ENCODE peak calls at places on chromosomes 13 and 19, in ten cellular contexts. E, M, H, Q, O, N, U, R, I and J are unnamed samples.
A peak's percentile ranks its signal among the peaks of the same experiment; 100 is the strongest.

GRCh38 chr13:31225180-31225579 is 25.4 kb downstream of the B3GLCT start:
- DNase-seq in E (no peak), M (no peak), H (no peak), Q (no peak), O (no peak), N (no peak), U (no peak), R (no peak), I (no peak), J (no peak)

GRCh38 chr19:51572908-51573307 is 1.8 kb downstream of the ZNF175 start:
- DNase-seq in E (no peak), M (no peak), H (peak; percentile 52), Q (no peak), O (no peak), N (peak; percentile 90), U (no peak), R (no peak), I (no peak), J (peak; percentile 91)

GRCh38 chr19:45999653-46000121 is 4.4 kb downstream of the CCDC61 start:
- DNase-seq in E (no peak), M (no peak), H (no peak), Q (peak; percentile 56), O (peak; percentile 40), N (peak; percentile 43), U (no peak), R (peak; percentile 83), I (no peak), J (no peak)

GRCh38 chr13:21925720-21926119 is 254.8 kb downstream of the FGF9 start:
- DNase-seq in E (no peak), M (no peak), H (no peak), Q (no peak), O (no peak), N (no peak), U (no peak), R (peak; percentile 61), I (no peak), J (no peak)

GRCh38 chr19:5281588-5281987 is 59.0 kb downstream of the PTPRS start:
- DNase-seq in E (peak; percentile 61), M (no peak), H (no peak), Q (no peak), O (no peak), N (no peak), U (peak; percentile 67), R (no peak), I (peak; percentile 22), J (peak; percentile 80)

GRCh38 chr13:53131361-53131760 is 102.7 kb downstream of the OLFM4 start:
- DNase-seq in E (no peak), M (no peak), H (no peak), Q (no peak), O (no peak), N (no peak), U (no peak), R (no peak), I (no peak), J (no peak)

GRCh38 chr13:98098511-98098910 is 44.4 kb upstream of the FARP1 start:
- DNase-seq in E (no peak), M (peak; percentile 45), H (no peak), Q (no peak), O (no peak), N (peak; percentile 78), U (no peak), R (no peak), I (no peak), J (peak; percentile 39)

GRCh38 chr13:112845511-112846144 is 123.4 kb upstream of the MCF2L start:
- DNase-seq in E (no peak), M (no peak), H (no peak), Q (no peak), O (no peak), N (no peak), U (no peak), R (no peak), I (no peak), J (no peak)

GRCh38 chr19:8366961-8367326 is 3.0 kb downstream of the ANGPTL4 start:
- DNase-seq in E (peak; percentile 76), M (no peak), H (no peak), Q (no peak), O (peak; percentile 87), N (no peak), U (no peak), R (no peak), I (peak; percentile 30), J (peak; percentile 90)

GRCh38 chr19:8370176-8371010 is 6.4 kb downstream of the ANGPTL4 start:
- DNase-seq in E (no peak), M (no peak), H (no peak), Q (no peak), O (no peak), N (no peak), U (no peak), R (no peak), I (no peak), J (peak; percentile 84)

GRCh38 chr19:8366121-8366581 is 2.2 kb downstream of the ANGPTL4 start:
- DNase-seq in E (no peak), M (no peak), H (no peak), Q (no peak), O (peak; percentile 65), N (no peak), U (no peak), R (no peak), I (no peak), J (peak; percentile 85)

GRCh38 chr19:8368136-8368535 is 4.2 kb downstream of the ANGPTL4 start:
- DNase-seq in E (no peak), M (no peak), H (no peak), Q (no peak), O (no peak), N (no peak), U (no peak), R (no peak), I (no peak), J (peak; percentile 46)

DNA sequence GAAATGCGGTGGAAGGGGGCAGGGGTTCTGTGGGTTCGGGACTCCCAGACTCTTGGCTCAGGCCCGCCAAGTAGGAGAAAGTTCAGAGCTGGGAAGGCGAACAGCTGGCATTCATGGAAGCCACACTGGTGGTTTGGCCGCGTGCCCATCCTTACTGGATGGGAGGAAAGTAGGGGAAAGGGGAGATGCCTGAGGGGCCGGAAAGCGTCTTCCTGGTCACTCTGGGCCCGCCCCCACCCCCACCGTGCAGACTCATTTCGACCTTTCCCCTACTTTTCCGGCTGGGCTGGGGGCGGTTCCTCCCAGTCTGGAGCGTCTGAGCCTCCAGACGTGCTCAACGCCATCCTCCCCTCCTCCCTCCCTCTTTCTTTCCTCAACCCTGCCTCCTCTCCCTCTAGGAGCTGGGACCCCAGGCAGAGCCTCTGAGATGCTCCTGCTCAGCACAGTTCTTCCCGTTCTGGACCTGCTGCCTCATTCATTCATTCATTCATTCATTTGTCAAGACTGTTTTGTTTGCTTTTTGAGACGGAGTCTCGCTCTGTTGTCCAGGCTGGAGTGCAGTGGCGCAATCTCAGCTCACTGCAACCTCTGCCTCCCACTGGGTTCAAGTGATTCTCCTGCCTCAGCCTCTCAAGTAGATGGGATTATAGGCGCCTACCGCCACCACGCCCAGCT is 3.5 kb downstream of the ANGPTL4 start:
- DNase-seq in E (peak; percentile 93), M (peak; percentile 89), H (peak; percentile 90), Q (peak; percentile 75), O (peak; percentile 98), N (peak; percentile 98), U (peak; percentile 81), R (peak; percentile 86), I (peak; percentile 87), J (peak; percentile 99)
- H3K4me1 ChIP-seq in E (peaks cover 36% of the 10 kb centered on the region), M (peaks cover 26% of the 10 kb centered on the region), H (peaks cover 32% of the 10 kb centered on the region), Q (peaks cover 42% of the 10 kb centered on the region), O (peaks cover 33% of the 10 kb centered on the region), N (peaks cover 26% of the 10 kb centered on the region), U (peaks cover 38% of the 10 kb centered on the region), R (peaks cover 4% of the 10 kb centered on the region), I (peaks cover 41% of the 10 kb centered on the region), J (peaks cover 43% of the 10 kb centered on the region)

GRCh38 chr13:39777021-39777420 is 121.6 kb downstream of the COG6 start:
- DNase-seq in E (no peak), M (no peak), H (no peak), Q (no peak), O (no peak), N (no peak), U (no peak), R (no peak), I (no peak), J (no peak)
- H3K27ac ChIP-seq in E (no peak overlapping the region), M (no peak overlapping the region), H (no peak overlapping the region), Q (no peak overlapping the region), O (no peak overlapping the region), N (no peak overlapping the region), U (no peak overlapping the region), R (no peak overlapping the region), I (no peak overlapping the region), J (peak overlapping the region; percentile 88)

GRCh38 chr19:18489627-18490184 is 32.2 kb downstream of the ELL start:
- DNase-seq in E (no peak), M (no peak), H (no peak), Q (no peak), O (no peak), N (no peak), U (no peak), R (no peak), I (no peak), J (peak; percentile 5)

GRCh38 chr19:18488403-18488723 is 33.5 kb downstream of the ELL start:
- DNase-seq in E (no peak), M (no peak), H (peak; percentile 35), Q (no peak), O (no peak), N (no peak), U (no peak), R (no peak), I (no peak), J (peak; percentile 95)

GRCh38 chr19:18486746-18487145 is 35.1 kb downstream of the ELL start:
- DNase-seq in E (no peak), M (no peak), H (no peak), Q (no peak), O (no peak), N (no peak), U (no peak), R (no peak), I (no peak), J (peak; percentile 59)

GRCh38 chr19:18488838-18489626 is 32.8 kb downstream of the ELL start:
- DNase-seq in E (no peak), M (no peak), H (no peak), Q (peak; percentile 31), O (peak; percentile 79), N (no peak), U (no peak), R (peak; percentile 78), I (peak; percentile 45), J (peak; percentile 83)

GRCh38 chr19:18487576-18488402 is 34.1 kb downstream of the ELL start:
- DNase-seq in E (no peak), M (no peak), H (no peak), Q (peak; percentile 21), O (no peak), N (no peak), U (no peak), R (no peak), I (no peak), J (peak; percentile 75)
- TF ChIP-seq CTCF in E (no peak), M (no peak), H (no peak), Q (no peak), O (no peak), N (no peak), U (no peak), R (peak; percentile 15), I (no peak), J (no peak)

DNA sequence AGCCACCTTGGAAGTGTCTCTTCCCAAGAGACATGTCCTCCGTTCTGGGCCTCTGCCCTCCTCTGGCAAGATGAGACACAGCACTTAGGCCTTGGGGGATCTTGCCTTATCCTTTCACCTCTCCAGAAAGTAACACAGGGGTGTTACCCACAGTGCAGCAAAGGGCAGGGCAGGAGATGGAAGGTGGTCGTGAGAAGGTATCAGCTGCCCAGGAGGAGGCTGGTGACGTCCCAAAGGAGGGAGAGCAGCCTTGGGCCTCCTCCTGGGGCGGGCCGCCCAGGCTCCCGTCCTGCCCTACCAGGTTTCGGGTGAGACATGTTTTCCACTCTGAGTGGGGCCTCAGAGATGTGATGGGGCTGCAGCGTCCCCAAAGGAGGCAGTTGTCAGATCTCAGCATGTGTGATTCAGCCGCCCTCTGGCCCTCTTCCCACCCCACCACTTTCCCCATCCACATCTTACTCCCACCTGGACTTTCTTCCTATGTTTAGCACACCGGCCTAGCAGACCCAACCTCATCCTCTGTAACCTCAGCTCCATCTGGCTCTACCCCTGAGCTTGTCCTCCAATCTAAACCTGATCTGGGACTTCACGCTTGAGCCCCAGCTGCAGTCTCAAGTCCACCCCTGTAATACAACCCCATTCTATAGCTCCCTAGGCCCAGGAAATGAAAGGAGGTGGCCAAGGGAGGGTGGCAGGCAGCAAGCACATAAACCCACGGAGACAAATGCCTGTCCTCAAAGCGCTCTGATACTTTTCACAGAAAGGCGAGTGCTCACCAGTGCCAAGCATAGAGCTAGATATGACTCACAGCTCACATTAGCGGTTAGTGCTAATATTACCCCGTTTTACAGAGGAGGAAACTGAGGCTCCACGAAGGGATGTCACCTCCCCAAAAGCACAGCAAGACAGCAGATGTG is 9.3 kb downstream of the POU2F2 start:
- DNase-seq in E (no peak), M (no peak), H (no peak), Q (no peak), O (no peak), N (no peak), U (no peak), R (no peak), I (no peak), J (peak; percentile 83)
- H3K4me1 ChIP-seq in E (no peaks in the 10 kb centered on the region), M (peaks cover 11% of the 10 kb centered on the region), H (peaks cover 25% of the 10 kb centered on the region), Q (no peaks in the 10 kb centered on the region), O (no peaks in the 10 kb centered on the region), N (peaks cover 15% of the 10 kb centered on the region), U (no peaks in the 10 kb centered on the region), R (peaks cover 2% of the 10 kb centered on the region), I (no peaks in the 10 kb centered on the region), J (peaks cover 20% of the 10 kb centered on the region)